ENCODE peak calls at places on chromosomes 11 and 22, in four cellular contexts. R is OCI-LY7; Y is 8988T; G is effector memory CD4-positive, alpha-beta T cell. J is an unnamed sample.

GRCh38 chr22:27581241-27581640 is 220.3 kb downstream of the MN1 start:
- DNase-seq in R (no peak), Y (no peak), G (no peak), J (no peak)

GRCh38 chr22:23837911-23838685 is 708 bp downstream of the DERL3 start:
- DNase-seq in R (peak; percentile 58), Y (no peak), G (no peak), J (no peak)

GRCh38 chr22:46045459-46046298 is 68.7 kb upstream of the WNT7B start:
- DNase-seq in R (no peak), Y (no peak), G (no peak), J (no peak)

GRCh38 chr22:18987765-18988164 is 51.7 kb upstream of the PRODH start:
- DNase-seq in R (no peak), Y (peak; percentile 63), G (no peak), J (peak; percentile 8)

GRCh38 chr11:110429614-110430266 is at the start of gene FDX1:
- DNase-seq in R (peak; percentile 94), Y (peak; percentile 70), G (peak; percentile 74), J (peak; percentile 87)

GRCh38 chr11:45100338-45100737 is 46.1 kb upstream of the PRDM11 start:
- DNase-seq in R (no peak), Y (no peak), G (no peak), J (peak; percentile 16)

GRCh38 chr11:120197254-120197891 is 13.5 kb upstream of the OAF start:
- DNase-seq in R (no peak), Y (no peak), G (no peak), J (no peak)

GRCh38 chr22:31474743-31475142 is 14.9 kb downstream of the EIF4ENIF1 start:
- DNase-seq in R (no peak), Y (no peak), G (no peak), J (no peak)